ENCODE peak calls at places on chromosomes 16 and 17, in nine cellular contexts. P is CD4-positive, CD25-positive, alpha-beta regulatory T cell; H is esophagus squamous epithelium; U is suprapubic skin; M is hepatocyte; V is substantia nigra; N is dorsolateral prefrontal cortex; Q is HCT116; D is CD8-positive, alpha-beta T cell. Z is an unnamed sample.

GRCh38 chr16:19109288-19109664 is 4.5 kb upstream of the ITPRIPL2 start:
- DNase-seq in P (no peak), H (no peak), U (no peak), M (no peak), V (no peak), N (no peak), Q (no peak), D (no peak), Z (no peak)

GRCh38 chr17:32746280-32746679 is 130.6 kb downstream of the MYO1D start:
- DNase-seq in P (no peak), H (no peak), U (no peak), M (no peak), V (no peak), N (no peak), Q (no peak), D (no peak), Z (no peak)

GRCh38 chr17:1929896-1930750 is 95.0 kb downstream of the RTN4RL1 start:
- DNase-seq in P (no peak), H (no peak), U (no peak), M (no peak), V (no peak), N (no peak), Q (no peak), D (no peak), Z (no peak)

GRCh38 chr16:89972244-89973234 is 24.0 kb downstream of the DEF8 start:
- DNase-seq in P (peak; percentile 94), H (peak; percentile 40), U (peak; percentile 92), M (peak; percentile 98), V (peak; percentile 59), N (peak; percentile 81), Q (peak; percentile 88), D (peak; percentile 90), Z (peak; percentile 71)

GRCh38 chr16:10219742-10220141 is 37.5 kb upstream of the GRIN2A start:
- DNase-seq in P (no peak), H (no peak), U (no peak), M (no peak), V (no peak), N (no peak), Q (no peak), D (no peak), Z (no peak)

GRCh38 chr16:87492241-87492635 is 586 bp downstream of the ZCCHC14 start:
- DNase-seq in P (no peak), H (no peak), U (no peak), M (no peak), V (no peak), N (no peak), Q (no peak), D (no peak), Z (no peak)

GRCh38 chr16:73058616-73059409 is 10.9 kb upstream of the ZFHX3 start:
- DNase-seq in P (no peak), H (no peak), U (no peak), M (no peak), V (no peak), N (no peak), Q (peak; percentile 38), D (no peak), Z (no peak)

GRCh38 chr17:72665841-72666518 is 426.5 kb downstream of the SLC39A11 start:
- DNase-seq in P (no peak), H (no peak), U (no peak), M (no peak), V (no peak), N (no peak), Q (no peak), D (no peak), Z (no peak)

GRCh38 chr17:51734462-51734861 is 424.1 kb downstream of the CA10 start:
- DNase-seq in P (peak; percentile 3), H (no peak), U (no peak), M (no peak), V (no peak), N (no peak), Q (peak; percentile 12), D (no peak), Z (no peak)

GRCh38 chr16:87661561-87661960 is 59.3 kb downstream of the JPH3 start:
- DNase-seq in P (peak; percentile 22), H (no peak), U (no peak), M (peak; percentile 74), V (no peak), N (no peak), Q (no peak), D (no peak), Z (peak; percentile 86)

GRCh38 chr17:59769891-59770290 is 62.4 kb downstream of the VMP1 start:
- DNase-seq in P (no peak), H (no peak), U (no peak), M (no peak), V (no peak), N (no peak), Q (no peak), D (no peak), Z (no peak)

GRCh38 chr16:11614587-11615175 is 28.0 kb upstream of the LITAF start:
- DNase-seq in P (no peak), H (no peak), U (no peak), M (no peak), V (no peak), N (no peak), Q (no peak), D (no peak), Z (no peak)
- H3K27ac ChIP-seq in P (no peak overlapping the region), H (no peak overlapping the region), U (no peak overlapping the region), M (no peak overlapping the region), V (no peak overlapping the region), N (no peak overlapping the region), Q (no peak overlapping the region), D (no peak overlapping the region), Z (peak overlapping the region; percentile 87)

DNA sequence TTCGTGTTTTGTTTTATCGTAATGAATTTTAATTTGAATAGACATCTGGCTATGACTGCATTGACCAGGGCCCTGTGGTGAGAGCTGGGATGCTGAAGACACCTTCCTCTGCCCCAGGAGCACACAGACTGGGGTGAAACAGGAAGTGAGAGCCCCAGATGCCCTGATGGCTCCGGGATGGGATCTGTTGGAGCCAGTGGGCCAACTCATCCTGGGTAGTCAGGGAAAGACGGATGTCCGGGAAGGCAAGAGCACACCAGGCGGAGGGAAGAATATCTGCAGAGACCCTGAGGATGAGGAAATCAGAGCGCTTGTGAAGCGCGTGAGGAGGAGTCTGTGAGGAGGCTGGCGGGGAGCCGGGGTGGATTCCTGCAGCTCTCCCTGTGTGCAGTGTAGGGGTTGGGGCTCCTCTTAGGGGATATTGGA is 71.5 kb upstream of the LGALS9 start:
- DNase-seq in P (no peak), H (no peak), U (peak; percentile 80), M (peak; percentile 65), V (no peak), N (no peak), Q (no peak), D (no peak), Z (no peak)
- H3K27ac ChIP-seq in P (no peak overlapping the region), H (peak overlapping the region; percentile 83), U (peak overlapping the region; percentile 34), M (peak overlapping the region; percentile 90), V (peak overlapping the region; percentile 41), N (peak overlapping the region; percentile 61), Q (no peak overlapping the region), D (no peak overlapping the region), Z (no peak overlapping the region)

GRCh38 chr16:17304124-17304813 is 166.5 kb downstream of the XYLT1 start:
- DNase-seq in P (no peak), H (no peak), U (no peak), M (peak; percentile 70), V (no peak), N (no peak), Q (peak; percentile 22), D (no peak), Z (no peak)
- H3K27ac ChIP-seq in P (no peak overlapping the region), H (peak overlapping the region; percentile 85), U (peak overlapping the region; percentile 30), M (peak overlapping the region; percentile 77), V (no peak overlapping the region), N (no peak overlapping the region), Q (no peak overlapping the region), D (no peak overlapping the region), Z (no peak overlapping the region)

DNA sequence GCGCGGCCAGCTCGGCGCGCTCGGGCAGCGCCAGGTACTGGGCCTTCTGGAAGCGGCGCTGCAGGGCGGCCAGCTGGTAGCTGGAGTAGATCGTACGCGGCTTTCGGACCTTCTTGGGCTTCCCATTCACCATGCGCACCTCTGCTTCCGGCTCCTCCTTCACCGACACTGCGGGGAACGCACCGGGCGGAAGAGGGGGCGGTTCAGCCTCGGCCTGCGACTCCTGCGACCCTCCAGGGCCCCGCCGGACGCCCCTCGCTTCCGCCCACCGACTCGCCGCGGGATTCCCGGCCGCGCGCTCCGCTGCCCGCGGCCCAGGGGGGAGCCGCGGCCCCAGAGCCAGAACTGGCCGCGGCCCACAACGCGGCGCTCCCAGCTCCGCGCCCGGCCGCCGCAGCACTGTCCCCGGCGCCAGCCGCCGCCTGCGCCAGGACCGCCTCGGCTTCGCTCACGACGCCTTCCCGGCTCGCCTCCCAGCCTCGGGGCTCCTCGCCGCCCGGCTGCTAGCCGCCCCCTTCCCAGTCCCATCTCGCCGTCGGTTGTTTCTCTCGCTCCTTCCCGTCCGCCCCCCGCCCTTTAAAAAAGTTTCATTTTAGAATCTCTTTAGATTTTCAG is 1.5 kb downstream of the DLX3 start:
- DNase-seq in P (peak; percentile 44), H (no peak), U (no peak), M (peak; percentile 64), V (no peak), N (no peak), Q (no peak), D (no peak), Z (no peak)
- H3K27ac ChIP-seq in P (no peak overlapping the region), H (no peak overlapping the region), U (peak overlapping the region; percentile 58), M (no peak overlapping the region), V (no peak overlapping the region), N (no peak overlapping the region), Q (no peak overlapping the region), D (no peak overlapping the region), Z (no peak overlapping the region)

GRCh38 chr17:4501295-4501949 is 2.7 kb downstream of the SPNS2 start:
- DNase-seq in P (no peak), H (no peak), U (no peak), M (no peak), V (no peak), N (no peak), Q (no peak), D (no peak), Z (peak; percentile 9)
- H3K27ac ChIP-seq in P (no peak overlapping the region), H (peak overlapping the region; percentile 73), U (no peak overlapping the region), M (no peak overlapping the region), V (peak overlapping the region; percentile 42), N (no peak overlapping the region), Q (no peak overlapping the region), D (no peak overlapping the region), Z (no peak overlapping the region)

Z was measured in HL-60.